ENCODE peak calls at places on chromosome 12, in six cellular contexts. P is GM12878, Y is H1, O is HepG2, F is GM12891, R is K562. J is an unnamed sample.

GRCh38 chr12:87406926-87407325 is 622.3 kb downstream of the C12orf50 start:
- DNase-seq in F (no peak), R (no peak), O (no peak), P (no peak), Y (no peak), J (no peak)

GRCh38 chr12:127596881-127597280 is 670.1 kb upstream of the TMEM132C start:
- DNase-seq in F (no peak), R (no peak), O (no peak), Y (no peak), P (no peak), J (no peak)

GRCh38 chr12:77746108-77746507 is 84.6 kb upstream of the NAV3 start:
- DNase-seq in R (no peak), O (no peak), Y (no peak), F (no peak), P (peak; percentile 83), J (no peak)

GRCh38 chr12:112557954-112558630 is 139.3 kb downstream of the PTPN11 start:
- DNase-seq in R (no peak), O (no peak), Y (no peak), P (no peak), F (no peak), J (no peak)

GRCh38 chr12:11973396-11973795 is 97.3 kb upstream of the BCL2L14 start:
- DNase-seq in Y (no peak), P (no peak), O (no peak), F (no peak), R (no peak), J (no peak)

GRCh38 chr12:26979733-26980132 is 34.5 kb downstream of the TM7SF3 start:
- DNase-seq in Y (no peak), F (no peak), P (no peak), R (no peak), O (no peak), J (no peak)

GRCh38 chr12:14841761-14842160 is 1.6 kb downstream of the ART4 start:
- DNase-seq in R (no peak), O (peak; percentile 85), F (no peak), P (no peak), Y (no peak), J (no peak)

GRCh38 chr12:92136883-92137582 is 8.6 kb downstream of the BTG1 start:
- DNase-seq in Y (no peak), O (peak; percentile 65), F (no peak), P (no peak), R (no peak), J (no peak)

GRCh38 chr12:53805801-53806200 is 54.0 kb upstream of the CISTR start:
- DNase-seq in R (no peak), Y (no peak), P (no peak), O (no peak), F (no peak), J (no peak)

GRCh38 chr12:3600039-3600720 is 109.2 kb downstream of the PRMT8 start:
- DNase-seq in R (peak; percentile 45), O (no peak), F (no peak), P (no peak), Y (no peak), J (no peak)

GRCh38 chr12:106144847-106145246 is 6.1 kb upstream of the NUAK1 start:
- DNase-seq in F (no peak), O (no peak), Y (no peak), R (no peak), P (no peak), J (no peak)

GRCh38 chr12:30925607-30926242 is 823 bp upstream of the TSPAN11 start:
- DNase-seq in Y (no peak), R (no peak), O (no peak), P (no peak), F (no peak), J (no peak)

GRCh38 chr12:60194682-60195081 is 598.9 kb downstream of the SLC16A7 start:
- DNase-seq in P (no peak), F (no peak), O (no peak), R (no peak), Y (no peak), J (no peak)

GRCh38 chr12:115599251-115599811 is 678.2 kb downstream of the MED13L start:
- DNase-seq in Y (no peak), O (no peak), R (no peak), P (no peak), F (no peak), J (no peak)

GRCh38 chr12:46370792-46371717 is 1.5 kb downstream of the SLC38A2 start:
- DNase-seq in O (peak; percentile 75), Y (peak; percentile 90), F (peak; percentile 77), R (peak; percentile 77), P (no peak), J (peak; percentile 78)
- TF ChIP-seq TAF1 in O (peak; percentile 86), Y (peak; percentile 78), F (peak; percentile 60), R (peak; percentile 44), P (peak; percentile 46), J (peak; percentile 60)

GRCh38 chr12:58919271-58920101 is 818 bp downstream of the LRIG3 start:
- DNase-seq in R (no peak), F (peak; percentile 20), P (no peak), O (peak; percentile 27), Y (no peak), J (peak; percentile 13)
- TF ChIP-seq POLR2AphosphoS5 in R (no peak), F (no peak), P (peak; percentile 21), O (no peak), Y (no peak), J (no peak)

GRCh38 chr12:39441963-39442894 is 691 bp downstream of the KIF21A start:
- DNase-seq in P (no peak), Y (peak; percentile 66), O (peak; percentile 39), F (peak; percentile 17), R (peak; percentile 44), J (peak; percentile 25)

GRCh38 chr12:39440781-39441180 is 2.1 kb downstream of the KIF21A start:
- DNase-seq in O (no peak), P (no peak), F (no peak), Y (no peak), R (no peak), J (no peak)

GRCh38 chr12:39441189-39441962 is 1.5 kb downstream of the KIF21A start:
- DNase-seq in Y (no peak), F (no peak), P (no peak), O (no peak), R (no peak), J (no peak)

GRCh38 chr12:39443704-39444234 is 849 bp upstream of the KIF21A start:
- DNase-seq in R (no peak), F (no peak), O (peak; percentile 89), Y (no peak), P (no peak), J (no peak)

DNA sequence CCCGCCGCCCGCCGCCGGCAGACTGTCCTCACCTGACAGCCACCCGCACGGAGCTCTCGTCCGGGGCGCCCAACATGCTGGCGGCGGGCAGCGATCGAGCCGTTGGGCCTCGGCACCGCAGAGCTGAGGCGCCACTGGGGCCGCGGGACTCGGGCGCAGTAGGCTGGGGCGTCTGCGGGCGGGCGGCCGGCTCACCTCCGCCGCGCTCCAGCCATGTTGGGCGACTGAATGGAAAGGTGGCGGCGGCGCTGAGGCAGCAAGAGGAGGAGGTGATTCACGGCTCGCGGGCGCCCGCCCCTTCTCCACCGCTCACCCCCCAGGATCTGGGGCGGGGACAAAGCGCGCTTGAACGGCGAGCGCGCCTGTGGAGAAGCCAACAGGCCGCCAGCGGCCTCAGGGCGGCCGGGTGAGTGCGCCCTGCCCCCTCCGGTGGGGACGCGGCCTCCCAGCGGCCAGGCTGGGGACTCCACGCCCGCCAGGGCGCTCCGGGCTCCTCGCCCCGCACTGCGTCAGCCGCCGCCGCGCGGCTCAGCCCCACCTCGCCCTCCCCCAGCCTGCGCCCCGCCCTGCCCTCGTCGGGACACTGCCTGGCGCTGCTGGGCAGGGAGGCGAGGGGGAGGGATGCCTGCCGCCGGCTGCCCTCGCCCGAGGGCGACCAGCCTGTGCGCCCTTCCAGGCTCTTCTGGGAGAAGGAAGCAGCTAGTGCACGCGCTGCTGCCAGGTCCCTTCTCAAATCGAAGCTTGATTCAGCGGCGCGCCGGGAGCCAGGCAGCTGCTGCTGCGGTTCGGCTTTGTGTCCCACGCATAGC is at the start of gene KIF21A:
- DNase-seq in Y (peak; percentile 85), P (peak; percentile 66), F (peak; percentile 75), O (peak; percentile 88), R (peak; percentile 87), J (peak; percentile 72)
- TF ChIP-seq POLR2A in Y (peak; percentile 86), P (peak; percentile 99), F (peak; percentile 83), O (peak; percentile 95), R (peak; percentile 92), J (peak; percentile 95)

GRCh38 chr12:95740751-95741150 is 49.8 kb downstream of the NTN4 start:
- DNase-seq in Y (no peak), F (no peak), O (no peak), R (no peak), P (no peak), J (no peak)

GRCh38 chr12:95739561-95740313 is 50.8 kb downstream of the NTN4 start:
- DNase-seq in Y (no peak), R (no peak), O (no peak), F (no peak), P (no peak), J (no peak)

GRCh38 chr12:95733156-95733825 is 57.3 kb downstream of the NTN4 start:
- DNase-seq in Y (no peak), O (no peak), F (no peak), R (no peak), P (no peak), J (no peak)

GRCh38 chr12:95738024-95738611 is 52.4 kb downstream of the NTN4 start:
- DNase-seq in R (no peak), F (no peak), Y (no peak), O (peak; percentile 84), P (no peak), J (no peak)

GRCh38 chr12:95736631-95737030 is 53.9 kb downstream of the NTN4 start:
- DNase-seq in P (no peak), F (no peak), O (no peak), Y (no peak), R (no peak), J (no peak)
- TF ChIP-seq TAF1 in P (no peak), F (no peak), O (no peak), Y (no peak), R (no peak), J (no peak)

GRCh38 chr12:44703311-44703910 is 172.7 kb downstream of the NELL2 start:
- DNase-seq in F (no peak), O (no peak), R (no peak), P (no peak), Y (no peak), J (no peak)
- TF ChIP-seq POLR2AphosphoS5 in F (no peak), O (no peak), R (no peak), P (no peak), Y (no peak), J (no peak)

DNA sequence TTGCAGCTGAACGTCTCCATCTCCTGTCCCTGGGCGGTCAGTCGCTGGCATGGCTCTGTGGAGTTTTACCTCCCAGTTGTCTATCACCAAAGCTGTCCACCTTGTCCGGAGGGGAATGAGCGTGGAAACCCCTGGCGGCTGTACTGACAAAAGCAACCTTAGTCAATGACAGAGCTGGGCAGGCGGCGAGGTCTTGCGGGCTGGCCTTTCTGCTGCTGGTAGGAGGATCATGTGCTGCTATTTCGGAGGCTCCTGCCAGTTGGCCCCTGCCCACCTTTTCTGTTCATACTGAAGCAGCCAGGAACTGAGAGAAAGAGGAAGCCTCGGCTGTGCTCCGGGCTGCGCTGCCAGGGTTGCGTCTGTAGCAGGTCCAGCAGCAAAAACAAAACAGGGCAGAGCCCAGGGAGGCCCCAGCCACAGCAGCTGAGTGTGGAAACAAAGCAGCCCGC is 57.7 kb downstream of the HMGA2 start:
- DNase-seq in Y (no peak), F (peak; percentile 11), P (no peak), O (no peak), R (no peak), J (peak; percentile 6)
- TF ChIP-seq POLR2A in Y (no peak), F (no peak), P (no peak), O (no peak), R (no peak), J (no peak)

GRCh38 chr12:131674373-131674772 is 36.5 kb upstream of the SFSWAP start:
- DNase-seq in P (no peak), Y (no peak), F (no peak), O (no peak), R (no peak), J (no peak)
- TF ChIP-seq TAF1 in P (no peak), Y (no peak), F (no peak), O (no peak), R (no peak), J (no peak)